ENCODE peak calls at places on chromosomes 12 and 14, in four cellular contexts. Z is K562, N is H1, I is HepG2. D is an unnamed sample.

GRCh38 chr12:112906712-112907414 is at the start of gene OAS1:
- DNase-seq in I (peak), N (no peak), Z (no peak), D (peak)

GRCh38 chr14:61360796-61361526 is 39.6 kb downstream of the PRKCH start:
- DNase-seq in I (no peak), Z (no peak), N (no peak), D (no peak)

GRCh38 chr12:52232233-52232915 is 669 bp upstream of the KRT7 start:
- DNase-seq in N (no peak), I (no peak), Z (no peak), D (peak)

GRCh38 chr12:69657376-69658137 is 41.5 kb downstream of the BEST3 start:
- DNase-seq in I (peak), N (no peak), Z (peak), D (no peak)

GRCh38 chr14:29045237-29045636 is 278.6 kb downstream of the FOXG1 start:
- DNase-seq in N (no peak), Z (no peak), I (no peak), D (no peak)

GRCh38 chr14:49946320-49947141 is 53.6 kb downstream of the ARF6 start:
- DNase-seq in N (no peak), I (peak), Z (no peak), D (peak)

GRCh38 chr12:26021534-26021933 is 63.1 kb downstream of the RASSF8 start:
- DNase-seq in I (no peak), Z (no peak), N (no peak), D (no peak)

GRCh38 chr12:118402251-118402650 is 25.9 kb downstream of the SUDS3 start:
- DNase-seq in Z (no peak), N (no peak), I (no peak), D (peak)

GRCh38 chr14:72929316-72930080 is 3.2 kb downstream of the DCAF4 start:
- DNase-seq in Z (no peak), I (no peak), N (no peak), D (no peak)

GRCh38 chr12:48794870-48795269 is 6.0 kb upstream of the ADCY6 start:
- DNase-seq in I (no peak), N (no peak), Z (no peak), D (no peak)

GRCh38 chr12:118103231-118103600 is 595 bp downstream of the VSIG10 start:
- DNase-seq in N (peak), Z (no peak), I (no peak), D (peak)

GRCh38 chr12:4044101-4044500 is 170.9 kb upstream of the PARP11 start:
- DNase-seq in I (no peak), Z (no peak), N (no peak), D (no peak)

GRCh38 chr12:90261283-90261682 is 552.6 kb upstream of the ATP2B1 start:
- DNase-seq in I (no peak), Z (no peak), N (no peak), D (no peak)

GRCh38 chr12:6426882-6427671 is 17.7 kb upstream of the CD27 start:
- DNase-seq in Z (no peak), I (no peak), N (no peak), D (no peak)

GRCh38 chr12:54437243-54437642 is 18.2 kb upstream of the ITGA5 start:
- DNase-seq in N (no peak), I (no peak), Z (no peak), D (no peak)

GRCh38 chr12:65557425-65558167 is 266.7 kb upstream of the HMGA2 start:
- DNase-seq in Z (no peak), I (no peak), N (no peak), D (no peak)

GRCh38 chr14:25041898-25042297 is 8.0 kb downstream of the STXBP6 start:
- DNase-seq in Z (no peak), N (no peak), I (no peak), D (no peak)

GRCh38 chr12:22494319-22494718 is 50.0 kb downstream of the C2CD5 start:
- DNase-seq in I (no peak), Z (no peak), N (no peak), D (no peak)

GRCh38 chr14:98931911-98932310 is 340.1 kb downstream of the BCL11B start:
- DNase-seq in Z (no peak), N (no peak), I (no peak), D (no peak)

GRCh38 chr12:104604070-104604994 is 147.6 kb downstream of the CHST11 start:
- DNase-seq in Z (peak), N (no peak), I (no peak), D (peak)

GRCh38 chr12:52217223-52217622 is 15.8 kb upstream of the KRT7 start:
- DNase-seq in I (no peak), N (no peak), Z (no peak), D (peak)

GRCh38 chr14:50631408-50631821 is 36.7 kb downstream of the SAV1 start:
- DNase-seq in Z (no peak), I (no peak), N (no peak), D (no peak)

GRCh38 chr12:2294651-2295475 is 242.1 kb downstream of the CACNA1C start:
- DNase-seq in I (no peak), Z (no peak), N (no peak), D (no peak)

GRCh38 chr14:68199465-68200145 is 380.0 kb downstream of the RAD51B start:
- DNase-seq in N (peak), Z (no peak), I (no peak), D (peak)

GRCh38 chr14:79551591-79551990 is 659.7 kb downstream of the DIO2 start:
- DNase-seq in I (no peak), N (no peak), Z (no peak), D (no peak)

GRCh38 chr12:119375619-119376018 is 41.1 kb downstream of the CCDC60 start:
- DNase-seq in N (no peak), I (no peak), Z (no peak), D (no peak)

GRCh38 chr12:55132816-55133215 is 6.6 kb downstream of the OR9K2 start:
- DNase-seq in N (no peak), I (no peak), Z (no peak), D (no peak)

GRCh38 chr12:6700646-6701051 is at the start of gene PIANP:
- DNase-seq in Z (peak), I (no peak), N (peak), D (no peak)

GRCh38 chr14:100056431-100056830 is 8.8 kb upstream of the EVL start:
- DNase-seq in Z (no peak), N (no peak), I (no peak), D (peak)

GRCh38 chr14:100060766-100061165 is 4.5 kb upstream of the EVL start:
- DNase-seq in I (no peak), N (no peak), Z (no peak), D (no peak)

GRCh38 chr14:100059433-100059781 is 5.8 kb upstream of the EVL start:
- DNase-seq in N (no peak), Z (no peak), I (no peak), D (no peak)

GRCh38 chr14:100056964-100057817 is 8.0 kb upstream of the EVL start:
- DNase-seq in I (no peak), N (no peak), Z (no peak), D (peak)

GRCh38 chr14:100058777-100059432 is 6.3 kb upstream of the EVL start:
- DNase-seq in I (no peak), N (no peak), Z (no peak), D (no peak)
- H3K4me2 ChIP-seq in I (no peak), N (no peak), Z (no peak), D (no peak)

GRCh38 chr14:94656043-94656442 is 43.9 kb downstream of the SERPINA3 start:
- DNase-seq in Z (no peak), N (no peak), I (no peak), D (no peak)
- TF ChIP-seq JUN in Z (no peak), N (no peak), I (no peak), D (no peak)

GRCh38 chr14:93171366-93171765 is 13.3 kb downstream of the MOAP1 start:
- DNase-seq in N (no peak), Z (no peak), I (no peak), D (no peak)

GRCh38 chr14:93175492-93175891 is 9.2 kb downstream of the MOAP1 start:
- DNase-seq in N (no peak), I (no peak), Z (no peak), D (no peak)

DNA sequence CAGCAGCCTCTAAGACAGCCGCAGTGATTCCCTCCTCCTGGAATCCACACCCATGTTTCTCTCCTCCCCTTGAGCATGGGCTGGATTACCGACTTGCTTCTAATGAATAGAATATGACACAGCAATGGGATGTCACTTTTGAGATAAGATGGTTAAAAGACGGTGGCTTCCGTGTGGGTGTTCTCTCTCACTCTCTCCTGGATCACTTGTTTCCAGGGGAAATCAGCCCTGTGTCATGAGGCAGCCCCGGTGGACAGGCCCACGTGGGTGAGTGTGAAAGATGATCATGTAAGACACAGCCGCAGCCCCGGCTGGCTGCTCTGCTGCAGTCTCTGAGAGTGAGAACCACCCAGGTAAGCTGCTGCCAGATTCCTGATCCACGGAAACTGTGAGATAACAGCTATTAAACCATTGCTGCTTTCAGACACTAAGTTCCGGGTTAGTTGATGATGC is 10.7 kb downstream of the MOAP1 start:
- DNase-seq in Z (peak), I (no peak), N (no peak), D (no peak)
- H2AFZ ChIP-seq in Z (peak), I (peak), N (no peak), D (no peak)

DNA sequence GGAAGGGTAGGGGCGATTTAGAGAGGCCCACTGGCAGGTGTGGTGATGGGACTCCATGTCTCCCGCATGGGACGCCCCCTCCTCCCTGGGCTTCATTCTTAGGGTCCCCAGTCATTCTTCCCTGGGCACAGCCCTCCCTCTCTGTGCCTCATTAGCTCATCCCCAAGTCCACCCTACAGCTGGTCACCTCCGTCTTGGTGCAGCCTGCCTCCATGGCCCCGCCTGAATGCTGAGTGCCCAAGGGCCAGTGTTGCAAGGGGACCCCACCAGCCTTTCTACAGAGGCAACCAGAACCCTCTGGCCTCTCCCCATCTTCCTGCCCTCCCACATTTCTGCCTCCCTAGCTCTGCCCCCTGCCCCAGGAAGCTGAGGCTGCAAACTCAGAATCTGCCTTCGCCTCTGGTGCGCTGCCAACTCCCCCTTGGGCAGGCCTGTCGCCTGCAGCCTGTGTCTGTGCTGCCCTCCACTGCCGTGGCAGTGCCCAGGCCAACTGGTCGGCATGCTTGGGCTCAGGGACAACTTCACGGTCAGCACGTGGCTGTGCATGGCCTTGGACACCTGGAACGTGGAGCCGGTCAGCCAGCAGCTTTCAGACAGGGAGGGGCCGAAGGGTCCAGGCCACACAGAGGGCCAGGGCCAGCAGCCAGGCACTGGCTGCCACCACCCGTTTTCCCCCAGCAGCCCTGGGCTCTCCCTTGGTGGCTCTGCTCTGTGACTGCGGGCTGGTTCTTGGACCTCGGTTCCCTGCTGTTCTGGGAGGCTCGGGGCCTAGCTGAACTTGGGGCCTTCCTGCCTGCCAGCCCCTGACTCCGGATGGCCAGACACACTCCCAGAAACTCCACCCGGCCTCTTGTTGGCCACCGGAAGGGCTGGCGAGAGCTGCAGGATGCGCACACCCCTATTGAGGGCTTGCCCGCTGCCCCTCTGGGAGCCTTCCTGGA is 33.9 kb upstream of the PPP1R13B start:
- DNase-seq in I (peak), Z (no peak), N (no peak), D (peak)
- H3K4me2 ChIP-seq in I (peak), Z (no peak), N (no peak), D (peak)

GRCh38 chr12:18140969-18141368 is 51.0 kb upstream of the RERGL start:
- DNase-seq in I (no peak), N (no peak), Z (no peak), D (no peak)

GRCh38 chr12:18148961-18149360 is 59.0 kb upstream of the RERGL start:
- DNase-seq in I (no peak), N (no peak), Z (no peak), D (no peak)

GRCh38 chr12:18141583-18141982 is 51.6 kb upstream of the RERGL start:
- DNase-seq in I (no peak), Z (no peak), N (no peak), D (no peak)

GRCh38 chr12:18146375-18146774 is 56.4 kb upstream of the RERGL start:
- DNase-seq in N (no peak), Z (no peak), I (no peak), D (no peak)

DNA sequence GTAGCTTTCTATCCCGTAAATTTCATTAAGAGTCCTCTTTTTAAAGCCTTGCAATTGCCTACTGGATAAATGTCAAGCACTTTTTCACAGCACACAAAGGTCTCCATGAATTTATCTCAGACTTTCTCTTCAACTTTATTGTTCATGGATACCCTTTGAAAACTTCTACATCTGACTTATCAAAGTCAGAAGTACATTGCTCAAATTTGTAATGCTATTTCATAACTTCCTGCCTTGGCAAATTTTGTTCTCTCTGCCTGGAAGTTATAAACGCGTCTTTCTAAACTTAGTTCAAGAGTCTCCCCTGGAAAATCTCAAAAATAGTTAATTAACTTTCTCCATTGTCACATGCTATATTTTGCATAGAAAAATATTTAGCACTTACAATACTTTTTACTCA is 55.9 kb upstream of the RERGL start:
- DNase-seq in Z (no peak), I (no peak), N (no peak), D (no peak)
- TF ChIP-seq JUN in Z (no peak), I (no peak), N (no peak), D (no peak)

DNA sequence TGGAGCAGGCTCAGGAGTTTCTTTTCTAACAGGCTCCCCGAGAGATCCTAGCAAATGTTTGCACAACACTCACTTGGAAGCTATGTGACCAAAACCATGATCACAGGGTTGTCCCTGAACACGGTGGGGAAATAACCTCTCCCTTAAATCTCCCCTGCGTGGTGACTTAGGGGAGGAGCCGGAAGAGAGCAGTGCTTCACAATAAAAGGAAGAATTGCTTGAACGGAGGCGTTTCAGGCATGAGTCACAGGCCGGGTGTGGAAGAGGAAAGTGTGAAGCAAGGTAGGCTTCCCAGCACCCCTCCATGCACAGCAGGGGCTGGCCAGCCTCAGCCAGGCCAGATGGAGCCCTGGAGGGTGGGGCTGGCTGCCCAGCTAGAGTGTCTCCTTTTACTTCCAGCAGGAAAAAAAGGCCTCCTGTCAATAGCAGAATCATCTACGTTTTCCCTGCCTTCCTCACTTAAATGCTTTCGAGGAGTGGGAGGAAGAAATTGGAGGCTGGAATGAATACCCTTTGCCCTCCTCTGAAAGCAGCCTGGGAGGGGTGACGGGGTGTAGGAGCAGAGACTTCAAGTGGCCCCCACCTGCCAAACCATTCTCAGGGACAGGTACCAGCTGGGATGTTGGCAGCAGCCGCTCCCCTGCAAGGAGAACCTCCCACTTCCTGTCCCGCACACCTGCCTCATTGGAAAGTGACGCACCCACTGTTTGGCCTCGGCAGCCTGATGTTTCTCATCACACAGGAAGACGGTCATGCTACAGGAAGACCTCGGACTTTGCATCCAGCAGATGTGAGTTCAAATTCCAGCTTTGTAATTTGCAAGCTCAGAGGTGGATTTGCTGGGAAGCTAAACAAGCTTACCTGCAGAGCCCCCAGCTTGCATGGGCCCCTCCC is 30.1 kb upstream of the PPP2R5C start:
- DNase-seq in I (peak), N (no peak), Z (peak), D (peak)
- H2AFZ ChIP-seq in I (no peak), N (peak), Z (peak), D (no peak)

DNA sequence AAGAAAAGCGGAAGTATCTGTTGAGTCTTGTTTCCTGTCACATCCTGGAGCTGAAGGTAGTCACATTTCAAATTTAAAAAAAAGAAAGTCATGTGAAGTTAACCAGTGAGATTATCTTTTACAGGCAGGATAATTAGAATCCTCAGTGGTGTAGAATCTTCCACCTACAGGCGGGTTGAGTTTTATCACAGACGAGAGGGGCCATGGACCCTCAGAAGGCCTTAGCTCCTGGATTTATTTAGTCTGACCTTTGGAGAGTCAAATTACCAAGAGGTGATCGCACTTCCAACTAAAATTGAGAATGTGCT is 13.0 kb upstream of the GNG2 start:
- DNase-seq in N (no peak), Z (no peak), I (no peak), D (no peak)
- H3K4me2 ChIP-seq in N (peak), Z (no peak), I (no peak), D (peak)